ENCODE peak calls at places on chromosomes 3 and 15, in five cellular contexts. One of them, this sample, is unnamed.

GRCh38 chr3:148439254-148439822 is 258.4 kb upstream of the AGTR1 start:
- DNase-seq in suprapubic skin: no peak
- DNase-seq in progenitor cell of endocrine pancreas: no peak
- DNase-seq in body of pancreas: no peak
- DNase-seq in activated CD8-positive, alpha-beta T cell treated with anti-CD3 and anti-CD28 coated beads for 36 hours: no peak
- DNase-seq in this sample: no peak

GRCh38 chr15:39798382-39798781 is 15.7 kb upstream of the FSIP1 start:
- DNase-seq in suprapubic skin: no peak
- DNase-seq in progenitor cell of endocrine pancreas: no peak
- DNase-seq in body of pancreas: no peak
- DNase-seq in activated CD8-positive, alpha-beta T cell treated with anti-CD3 and anti-CD28 coated beads for 36 hours: no peak
- DNase-seq in this sample: no peak

GRCh38 chr15:71612869-71613268 is 197.5 kb upstream of the NR2E3 start:
- DNase-seq in suprapubic skin: no peak
- DNase-seq in progenitor cell of endocrine pancreas: no peak
- DNase-seq in body of pancreas: no peak
- DNase-seq in activated CD8-positive, alpha-beta T cell treated with anti-CD3 and anti-CD28 coated beads for 36 hours: no peak
- DNase-seq in this sample: no peak

GRCh38 chr15:28962851-28963710 is 77.3 kb downstream of the APBA2 start:
- DNase-seq in suprapubic skin: no peak
- DNase-seq in progenitor cell of endocrine pancreas: no peak
- DNase-seq in body of pancreas: no peak
- DNase-seq in activated CD8-positive, alpha-beta T cell treated with anti-CD3 and anti-CD28 coated beads for 36 hours: no peak
- DNase-seq in this sample: no peak

GRCh38 chr3:125125822-125126245 is 70.0 kb upstream of the HEG1 start:
- DNase-seq in suprapubic skin: no peak
- DNase-seq in progenitor cell of endocrine pancreas: no peak
- DNase-seq in body of pancreas: peak
- DNase-seq in activated CD8-positive, alpha-beta T cell treated with anti-CD3 and anti-CD28 coated beads for 36 hours: peak
- DNase-seq in this sample: no peak

GRCh38 chr3:27500051-27500450 is 15.9 kb upstream of the SLC4A7 start:
- DNase-seq in suprapubic skin: no peak
- DNase-seq in progenitor cell of endocrine pancreas: no peak
- DNase-seq in body of pancreas: no peak
- DNase-seq in activated CD8-positive, alpha-beta T cell treated with anti-CD3 and anti-CD28 coated beads for 36 hours: no peak
- DNase-seq in this sample: no peak

GRCh38 chr15:85691350-85692240 is 103.1 kb downstream of the KLHL25 start:
- DNase-seq in suprapubic skin: no peak
- DNase-seq in progenitor cell of endocrine pancreas: no peak
- DNase-seq in body of pancreas: no peak
- DNase-seq in activated CD8-positive, alpha-beta T cell treated with anti-CD3 and anti-CD28 coated beads for 36 hours: peak
- DNase-seq in this sample: no peak

GRCh38 chr3:11948331-11948730 is 55.9 kb upstream of the SYN2 start:
- DNase-seq in suprapubic skin: no peak
- DNase-seq in progenitor cell of endocrine pancreas: no peak
- DNase-seq in body of pancreas: no peak
- DNase-seq in activated CD8-positive, alpha-beta T cell treated with anti-CD3 and anti-CD28 coated beads for 36 hours: no peak
- DNase-seq in this sample: no peak

GRCh38 chr15:60917469-60918130 is 311.5 kb downstream of the RORA start:
- DNase-seq in suprapubic skin: peak
- DNase-seq in progenitor cell of endocrine pancreas: no peak
- DNase-seq in body of pancreas: peak
- DNase-seq in activated CD8-positive, alpha-beta T cell treated with anti-CD3 and anti-CD28 coated beads for 36 hours: no peak
- DNase-seq in this sample: no peak

GRCh38 chr3:108677811-108678210 is 79.4 kb downstream of the RETNLB start:
- DNase-seq in suprapubic skin: no peak
- DNase-seq in progenitor cell of endocrine pancreas: no peak
- DNase-seq in body of pancreas: no peak
- DNase-seq in activated CD8-positive, alpha-beta T cell treated with anti-CD3 and anti-CD28 coated beads for 36 hours: no peak
- DNase-seq in this sample: no peak

GRCh38 chr3:37256447-37256846 is 82.1 kb upstream of the LRRFIP2 start:
- DNase-seq in suprapubic skin: no peak
- DNase-seq in progenitor cell of endocrine pancreas: no peak
- DNase-seq in body of pancreas: no peak
- DNase-seq in activated CD8-positive, alpha-beta T cell treated with anti-CD3 and anti-CD28 coated beads for 36 hours: no peak
- DNase-seq in this sample: no peak

GRCh38 chr15:25527118-25527517 is 88.3 kb upstream of the UBE3A start:
- DNase-seq in suprapubic skin: no peak
- DNase-seq in progenitor cell of endocrine pancreas: no peak
- DNase-seq in body of pancreas: no peak
- DNase-seq in activated CD8-positive, alpha-beta T cell treated with anti-CD3 and anti-CD28 coated beads for 36 hours: no peak
- DNase-seq in this sample: no peak

GRCh38 chr15:31352283-31352880 is 25.7 kb downstream of the KLF13 start:
- DNase-seq in suprapubic skin: no peak
- DNase-seq in progenitor cell of endocrine pancreas: no peak
- DNase-seq in body of pancreas: peak
- DNase-seq in activated CD8-positive, alpha-beta T cell treated with anti-CD3 and anti-CD28 coated beads for 36 hours: peak
- DNase-seq in this sample: no peak

GRCh38 chr3:189690237-189690636 is 59.0 kb downstream of the TP63 start:
- DNase-seq in suprapubic skin: no peak
- DNase-seq in progenitor cell of endocrine pancreas: no peak
- DNase-seq in body of pancreas: no peak
- DNase-seq in activated CD8-positive, alpha-beta T cell treated with anti-CD3 and anti-CD28 coated beads for 36 hours: no peak
- DNase-seq in this sample: no peak

GRCh38 chr3:180543877-180544276 is 58.1 kb upstream of the TTC14 start:
- DNase-seq in suprapubic skin: no peak
- DNase-seq in progenitor cell of endocrine pancreas: no peak
- DNase-seq in body of pancreas: no peak
- DNase-seq in activated CD8-positive, alpha-beta T cell treated with anti-CD3 and anti-CD28 coated beads for 36 hours: no peak
- DNase-seq in this sample: no peak

GRCh38 chr3:134325722-134326121 is 48.5 kb downstream of the AMOTL2 start:
- DNase-seq in suprapubic skin: no peak
- DNase-seq in progenitor cell of endocrine pancreas: no peak
- DNase-seq in body of pancreas: no peak
- DNase-seq in activated CD8-positive, alpha-beta T cell treated with anti-CD3 and anti-CD28 coated beads for 36 hours: no peak
- DNase-seq in this sample: no peak

GRCh38 chr15:78684645-78685044 is 43.6 kb upstream of the CHRNB4 start:
- DNase-seq in suprapubic skin: no peak
- DNase-seq in progenitor cell of endocrine pancreas: no peak
- DNase-seq in body of pancreas: no peak
- DNase-seq in activated CD8-positive, alpha-beta T cell treated with anti-CD3 and anti-CD28 coated beads for 36 hours: no peak
- DNase-seq in this sample: no peak

GRCh38 chr15:47331796-47332480 is 385.4 kb upstream of the SEMA6D start:
- DNase-seq in suprapubic skin: no peak
- DNase-seq in progenitor cell of endocrine pancreas: no peak
- DNase-seq in body of pancreas: no peak
- DNase-seq in activated CD8-positive, alpha-beta T cell treated with anti-CD3 and anti-CD28 coated beads for 36 hours: no peak
- DNase-seq in this sample: no peak

GRCh38 chr3:186476044-186476468 is 68.1 kb downstream of the CRYGS start:
- DNase-seq in suprapubic skin: no peak
- DNase-seq in progenitor cell of endocrine pancreas: no peak
- DNase-seq in body of pancreas: no peak
- DNase-seq in activated CD8-positive, alpha-beta T cell treated with anti-CD3 and anti-CD28 coated beads for 36 hours: peak
- DNase-seq in this sample: peak

GRCh38 chr15:92921215-92922131 is 21.3 kb downstream of the CHD2 start:
- DNase-seq in suprapubic skin: no peak
- DNase-seq in progenitor cell of endocrine pancreas: no peak
- DNase-seq in body of pancreas: no peak
- DNase-seq in activated CD8-positive, alpha-beta T cell treated with anti-CD3 and anti-CD28 coated beads for 36 hours: no peak
- DNase-seq in this sample: no peak

GRCh38 chr15:92500023-92500630 is 106.4 kb downstream of the ST8SIA2 start:
- DNase-seq in suprapubic skin: no peak
- DNase-seq in progenitor cell of endocrine pancreas: no peak
- DNase-seq in body of pancreas: no peak
- DNase-seq in activated CD8-positive, alpha-beta T cell treated with anti-CD3 and anti-CD28 coated beads for 36 hours: no peak
- DNase-seq in this sample: no peak

GRCh38 chr3:154182322-154182922 is 61.2 kb downstream of the ARHGEF26 start:
- DNase-seq in suprapubic skin: no peak
- DNase-seq in progenitor cell of endocrine pancreas: no peak
- DNase-seq in body of pancreas: no peak
- DNase-seq in activated CD8-positive, alpha-beta T cell treated with anti-CD3 and anti-CD28 coated beads for 36 hours: no peak
- DNase-seq in this sample: no peak

DNA sequence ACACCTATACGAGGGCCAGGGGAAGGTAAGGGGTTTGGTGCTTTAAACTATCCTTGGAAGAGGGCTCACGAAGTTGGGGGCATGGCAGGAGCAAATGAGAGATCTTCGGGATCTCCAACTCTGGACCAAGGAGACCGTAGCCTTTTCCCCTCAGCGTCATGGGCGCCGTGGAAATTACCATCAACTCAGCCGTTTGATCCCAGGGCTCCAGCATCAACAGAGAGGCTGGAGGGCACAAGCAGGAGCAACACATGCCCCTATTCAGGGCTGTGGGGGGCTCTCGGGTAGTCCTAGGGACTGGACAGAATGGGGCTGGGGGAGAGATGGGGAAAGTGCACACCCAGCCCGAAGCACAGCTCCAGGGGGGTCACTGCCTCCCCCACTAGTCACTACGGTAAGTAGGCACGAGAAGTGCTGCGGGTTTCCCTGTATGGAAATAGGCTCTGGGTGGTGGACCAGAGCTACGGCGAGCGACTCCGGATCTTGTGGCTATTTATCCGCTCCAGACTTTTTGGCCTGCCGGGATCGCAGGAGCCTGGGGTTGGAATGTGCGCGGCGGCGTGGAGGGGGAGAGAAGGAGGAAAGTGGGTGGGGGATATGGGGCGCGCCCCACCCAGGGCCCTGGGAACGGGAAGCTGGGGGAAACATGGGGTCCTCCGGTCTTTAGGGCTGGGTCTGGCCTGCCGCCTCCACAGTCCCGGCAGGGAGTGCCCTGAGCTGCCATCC is 539 bp upstream of the LAMB2 start:
- DNase-seq in suprapubic skin: peak
- DNase-seq in progenitor cell of endocrine pancreas: peak
- DNase-seq in body of pancreas: peak
- DNase-seq in activated CD8-positive, alpha-beta T cell treated with anti-CD3 and anti-CD28 coated beads for 36 hours: no peak
- DNase-seq in this sample: no peak
- TF ChIP-seq CTCF in suprapubic skin: no peak
- TF ChIP-seq CTCF in progenitor cell of endocrine pancreas: no peak
- TF ChIP-seq CTCF in body of pancreas: no peak
- TF ChIP-seq CTCF in activated CD8-positive, alpha-beta T cell treated with anti-CD3 and anti-CD28 coated beads for 36 hours: no peak
- TF ChIP-seq CTCF in this sample: no peak

GRCh38 chr3:141370065-141370533 is 1.8 kb downstream of the ZBTB38 start:
- DNase-seq in suprapubic skin: no peak
- DNase-seq in progenitor cell of endocrine pancreas: no peak
- DNase-seq in body of pancreas: peak
- DNase-seq in activated CD8-positive, alpha-beta T cell treated with anti-CD3 and anti-CD28 coated beads for 36 hours: peak
- DNase-seq in this sample: peak
- TF ChIP-seq CTCF in suprapubic skin: no peak
- TF ChIP-seq CTCF in progenitor cell of endocrine pancreas: peak
- TF ChIP-seq CTCF in body of pancreas: peak
- TF ChIP-seq CTCF in activated CD8-positive, alpha-beta T cell treated with anti-CD3 and anti-CD28 coated beads for 36 hours: peak
- TF ChIP-seq CTCF in this sample: peak

GRCh38 chr15:84600331-84600686 is 500 bp upstream of the ZSCAN2 start:
- DNase-seq in suprapubic skin: peak
- DNase-seq in progenitor cell of endocrine pancreas: peak
- DNase-seq in body of pancreas: peak
- DNase-seq in activated CD8-positive, alpha-beta T cell treated with anti-CD3 and anti-CD28 coated beads for 36 hours: peak
- DNase-seq in this sample: peak

GRCh38 chr15:84599906-84600305 is 903 bp upstream of the ZSCAN2 start:
- DNase-seq in suprapubic skin: no peak
- DNase-seq in progenitor cell of endocrine pancreas: no peak
- DNase-seq in body of pancreas: no peak
- DNase-seq in activated CD8-positive, alpha-beta T cell treated with anti-CD3 and anti-CD28 coated beads for 36 hours: no peak
- DNase-seq in this sample: no peak

GRCh38 chr15:84595660-84596059 is 5.1 kb upstream of the ZSCAN2 start:
- DNase-seq in suprapubic skin: no peak
- DNase-seq in progenitor cell of endocrine pancreas: no peak
- DNase-seq in body of pancreas: no peak
- DNase-seq in activated CD8-positive, alpha-beta T cell treated with anti-CD3 and anti-CD28 coated beads for 36 hours: no peak
- DNase-seq in this sample: no peak

GRCh38 chr15:84598993-84599392 is 1.8 kb upstream of the ZSCAN2 start:
- DNase-seq in suprapubic skin: no peak
- DNase-seq in progenitor cell of endocrine pancreas: no peak
- DNase-seq in body of pancreas: peak
- DNase-seq in activated CD8-positive, alpha-beta T cell treated with anti-CD3 and anti-CD28 coated beads for 36 hours: peak
- DNase-seq in this sample: peak

GRCh38 chr15:84598250-84598649 is 2.6 kb upstream of the ZSCAN2 start:
- DNase-seq in suprapubic skin: no peak
- DNase-seq in progenitor cell of endocrine pancreas: no peak
- DNase-seq in body of pancreas: no peak
- DNase-seq in activated CD8-positive, alpha-beta T cell treated with anti-CD3 and anti-CD28 coated beads for 36 hours: peak
- DNase-seq in this sample: peak
- TF ChIP-seq CTCF in suprapubic skin: no peak
- TF ChIP-seq CTCF in progenitor cell of endocrine pancreas: no peak
- TF ChIP-seq CTCF in body of pancreas: no peak
- TF ChIP-seq CTCF in activated CD8-positive, alpha-beta T cell treated with anti-CD3 and anti-CD28 coated beads for 36 hours: no peak
- TF ChIP-seq CTCF in this sample: no peak

GRCh38 chr3:43638594-43639447 is 17.0 kb upstream of the ANO10 start:
- DNase-seq in suprapubic skin: no peak
- DNase-seq in progenitor cell of endocrine pancreas: no peak
- DNase-seq in body of pancreas: peak
- DNase-seq in activated CD8-positive, alpha-beta T cell treated with anti-CD3 and anti-CD28 coated beads for 36 hours: peak
- DNase-seq in this sample: no peak
- TF ChIP-seq CTCF in suprapubic skin: no peak
- TF ChIP-seq CTCF in progenitor cell of endocrine pancreas: no peak
- TF ChIP-seq CTCF in body of pancreas: peak
- TF ChIP-seq CTCF in activated CD8-positive, alpha-beta T cell treated with anti-CD3 and anti-CD28 coated beads for 36 hours: peak
- TF ChIP-seq CTCF in this sample: peak

GRCh38 chr15:89093509-89093908 is 5.3 kb downstream of the ABHD2 start:
- DNase-seq in suprapubic skin: no peak
- DNase-seq in progenitor cell of endocrine pancreas: no peak
- DNase-seq in body of pancreas: no peak
- DNase-seq in activated CD8-positive, alpha-beta T cell treated with anti-CD3 and anti-CD28 coated beads for 36 hours: no peak
- DNase-seq in this sample: no peak
- TF ChIP-seq CTCF in suprapubic skin: no peak
- TF ChIP-seq CTCF in progenitor cell of endocrine pancreas: no peak
- TF ChIP-seq CTCF in body of pancreas: no peak
- TF ChIP-seq CTCF in activated CD8-positive, alpha-beta T cell treated with anti-CD3 and anti-CD28 coated beads for 36 hours: no peak
- TF ChIP-seq CTCF in this sample: no peak

GRCh38 chr3:142154186-142154585 is 4.8 kb upstream of the TFDP2 start:
- DNase-seq in suprapubic skin: no peak
- DNase-seq in progenitor cell of endocrine pancreas: no peak
- DNase-seq in body of pancreas: no peak
- DNase-seq in activated CD8-positive, alpha-beta T cell treated with anti-CD3 and anti-CD28 coated beads for 36 hours: no peak
- DNase-seq in this sample: no peak

GRCh38 chr3:142151828-142152227 is 2.5 kb upstream of the TFDP2 start:
- DNase-seq in suprapubic skin: no peak
- DNase-seq in progenitor cell of endocrine pancreas: no peak
- DNase-seq in body of pancreas: no peak
- DNase-seq in activated CD8-positive, alpha-beta T cell treated with anti-CD3 and anti-CD28 coated beads for 36 hours: no peak
- DNase-seq in this sample: no peak

GRCh38 chr3:142151240-142151639 is 1.9 kb upstream of the TFDP2 start:
- DNase-seq in suprapubic skin: no peak
- DNase-seq in progenitor cell of endocrine pancreas: no peak
- DNase-seq in body of pancreas: no peak
- DNase-seq in activated CD8-positive, alpha-beta T cell treated with anti-CD3 and anti-CD28 coated beads for 36 hours: no peak
- DNase-seq in this sample: no peak

GRCh38 chr3:142150271-142150670 is 927 bp upstream of the TFDP2 start:
- DNase-seq in suprapubic skin: no peak
- DNase-seq in progenitor cell of endocrine pancreas: no peak
- DNase-seq in body of pancreas: no peak
- DNase-seq in activated CD8-positive, alpha-beta T cell treated with anti-CD3 and anti-CD28 coated beads for 36 hours: no peak
- DNase-seq in this sample: no peak

DNA sequence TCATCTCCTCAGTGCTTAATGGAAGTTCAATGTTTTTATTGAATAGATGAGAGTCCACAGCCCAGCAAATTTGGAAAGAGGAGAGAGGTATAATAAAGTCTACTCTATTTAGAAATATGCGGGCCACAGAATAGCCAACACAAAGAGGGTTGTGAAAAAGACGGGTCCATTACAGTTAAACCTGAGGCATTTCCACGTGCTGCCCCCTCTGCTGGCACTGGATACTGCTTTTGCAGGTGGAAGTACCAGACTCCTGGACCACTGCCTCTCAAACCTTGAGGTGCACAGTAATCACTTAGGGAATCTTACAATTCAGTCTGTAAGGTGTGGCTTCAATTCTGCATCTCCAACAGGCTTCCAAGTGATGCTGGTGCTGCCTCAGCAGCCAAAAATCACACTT is 3.0 kb upstream of the TFDP2 start:
- DNase-seq in suprapubic skin: no peak
- DNase-seq in progenitor cell of endocrine pancreas: no peak
- DNase-seq in body of pancreas: no peak
- DNase-seq in activated CD8-positive, alpha-beta T cell treated with anti-CD3 and anti-CD28 coated beads for 36 hours: peak
- DNase-seq in this sample: no peak
- TF ChIP-seq CTCF in suprapubic skin: no peak
- TF ChIP-seq CTCF in progenitor cell of endocrine pancreas: peak
- TF ChIP-seq CTCF in body of pancreas: no peak
- TF ChIP-seq CTCF in activated CD8-positive, alpha-beta T cell treated with anti-CD3 and anti-CD28 coated beads for 36 hours: no peak
- TF ChIP-seq CTCF in this sample: no peak